ENCODE peak calls at places on chromosomes 11 and 22, in six cellular contexts. One of them, this sample, is unnamed.

GRCh38 chr11:113796663-113797259 is 17.2 kb downstream of the CLDN25 start:
- DNase-seq in AG09309: no peak
- DNase-seq in NCI-H2029 treated with DMSO at 0.1 percent for 48 hours: peak
- DNase-seq in T47D: peak
- DNase-seq in neural crest cell: peak
- DNase-seq in endothelial cell: peak
- DNase-seq in this sample: peak

GRCh38 chr11:32562839-32563599 is 20.6 kb upstream of the EIF3M start:
- DNase-seq in T47D: no peak
- DNase-seq in neural crest cell: no peak
- DNase-seq in NCI-H2029 treated with DMSO at 0.1 percent for 48 hours: no peak
- DNase-seq in AG09309: no peak
- DNase-seq in endothelial cell: no peak
- DNase-seq in this sample: no peak

GRCh38 chr11:36899796-36900195 is 301.8 kb upstream of the RAG2 start:
- DNase-seq in neural crest cell: no peak
- DNase-seq in AG09309: no peak
- DNase-seq in endothelial cell: no peak
- DNase-seq in T47D: no peak
- DNase-seq in NCI-H2029 treated with DMSO at 0.1 percent for 48 hours: no peak
- DNase-seq in this sample: no peak

GRCh38 chr11:19191530-19192169 is 10.1 kb downstream of the CSRP3 start:
- DNase-seq in NCI-H2029 treated with DMSO at 0.1 percent for 48 hours: no peak
- DNase-seq in endothelial cell: no peak
- DNase-seq in T47D: no peak
- DNase-seq in neural crest cell: no peak
- DNase-seq in AG09309: no peak
- DNase-seq in this sample: peak

GRCh38 chr11:107702109-107702660 is 9.7 kb downstream of the SLN start:
- DNase-seq in AG09309: no peak
- DNase-seq in neural crest cell: no peak
- DNase-seq in NCI-H2029 treated with DMSO at 0.1 percent for 48 hours: no peak
- DNase-seq in T47D: no peak
- DNase-seq in endothelial cell: no peak
- DNase-seq in this sample: no peak

GRCh38 chr11:71284525-71285092 is 32.2 kb upstream of the SHANK2 start:
- DNase-seq in T47D: no peak
- DNase-seq in AG09309: no peak
- DNase-seq in neural crest cell: no peak
- DNase-seq in endothelial cell: no peak
- DNase-seq in NCI-H2029 treated with DMSO at 0.1 percent for 48 hours: peak
- DNase-seq in this sample: no peak

GRCh38 chr11:133115099-133115498 is 417.2 kb downstream of the OPCML start:
- DNase-seq in AG09309: no peak
- DNase-seq in NCI-H2029 treated with DMSO at 0.1 percent for 48 hours: no peak
- DNase-seq in endothelial cell: no peak
- DNase-seq in T47D: no peak
- DNase-seq in neural crest cell: no peak
- DNase-seq in this sample: no peak

GRCh38 chr11:122731500-122731913 is 76.0 kb downstream of the UBASH3B start:
- DNase-seq in neural crest cell: no peak
- DNase-seq in NCI-H2029 treated with DMSO at 0.1 percent for 48 hours: no peak
- DNase-seq in AG09309: peak
- DNase-seq in endothelial cell: no peak
- DNase-seq in T47D: no peak
- DNase-seq in this sample: no peak

GRCh38 chr11:125449586-125449985 is 46.5 kb downstream of the FEZ1 start:
- DNase-seq in T47D: no peak
- DNase-seq in NCI-H2029 treated with DMSO at 0.1 percent for 48 hours: no peak
- DNase-seq in neural crest cell: no peak
- DNase-seq in AG09309: no peak
- DNase-seq in endothelial cell: no peak
- DNase-seq in this sample: no peak

GRCh38 chr11:1303973-1304372 is 5.5 kb downstream of the TOLLIP start:
- DNase-seq in T47D: no peak
- DNase-seq in AG09309: no peak
- DNase-seq in NCI-H2029 treated with DMSO at 0.1 percent for 48 hours: no peak
- DNase-seq in endothelial cell: peak
- DNase-seq in neural crest cell: no peak
- DNase-seq in this sample: no peak

GRCh38 chr22:45867906-45868555 is 108.9 kb downstream of the WNT7B start:
- DNase-seq in NCI-H2029 treated with DMSO at 0.1 percent for 48 hours: no peak
- DNase-seq in endothelial cell: peak
- DNase-seq in T47D: no peak
- DNase-seq in neural crest cell: no peak
- DNase-seq in AG09309: no peak
- DNase-seq in this sample: no peak

GRCh38 chr11:107549253-107549953 is 16.1 kb downstream of the ALKBH8 start:
- DNase-seq in AG09309: no peak
- DNase-seq in neural crest cell: no peak
- DNase-seq in endothelial cell: no peak
- DNase-seq in T47D: peak
- DNase-seq in NCI-H2029 treated with DMSO at 0.1 percent for 48 hours: peak
- DNase-seq in this sample: peak

GRCh38 chr11:23095650-23096049 is 235.4 kb upstream of the CCDC179 start:
- DNase-seq in T47D: no peak
- DNase-seq in AG09309: no peak
- DNase-seq in neural crest cell: no peak
- DNase-seq in NCI-H2029 treated with DMSO at 0.1 percent for 48 hours: no peak
- DNase-seq in endothelial cell: no peak
- DNase-seq in this sample: no peak

GRCh38 chr11:10044618-10045017 is 249.4 kb downstream of the SBF2 start:
- DNase-seq in AG09309: no peak
- DNase-seq in NCI-H2029 treated with DMSO at 0.1 percent for 48 hours: no peak
- DNase-seq in T47D: no peak
- DNase-seq in endothelial cell: no peak
- DNase-seq in neural crest cell: no peak
- DNase-seq in this sample: no peak

GRCh38 chr11:46421257-46421880 is 29.8 kb upstream of the CHRM4 start:
- DNase-seq in neural crest cell: no peak
- DNase-seq in NCI-H2029 treated with DMSO at 0.1 percent for 48 hours: no peak
- DNase-seq in AG09309: no peak
- DNase-seq in endothelial cell: no peak
- DNase-seq in T47D: no peak
- DNase-seq in this sample: peak

GRCh38 chr11:65565624-65566453 is 4.4 kb upstream of the ZNRD2 start:
- DNase-seq in AG09309: no peak
- DNase-seq in neural crest cell: no peak
- DNase-seq in T47D: no peak
- DNase-seq in NCI-H2029 treated with DMSO at 0.1 percent for 48 hours: no peak
- DNase-seq in endothelial cell: no peak
- DNase-seq in this sample: no peak

GRCh38 chr11:133787379-133788103 is 57.8 kb downstream of the SPATA19 start:
- DNase-seq in AG09309: no peak
- DNase-seq in neural crest cell: no peak
- DNase-seq in NCI-H2029 treated with DMSO at 0.1 percent for 48 hours: no peak
- DNase-seq in T47D: peak
- DNase-seq in endothelial cell: peak
- DNase-seq in this sample: peak

GRCh38 chr11:119795231-119795630 is 66.2 kb upstream of the NECTIN1 start:
- DNase-seq in NCI-H2029 treated with DMSO at 0.1 percent for 48 hours: no peak
- DNase-seq in neural crest cell: no peak
- DNase-seq in endothelial cell: no peak
- DNase-seq in AG09309: peak
- DNase-seq in T47D: no peak
- DNase-seq in this sample: no peak

GRCh38 chr11:94586546-94586945 is 19.4 kb downstream of the PIWIL4 start:
- DNase-seq in endothelial cell: no peak
- DNase-seq in T47D: no peak
- DNase-seq in AG09309: no peak
- DNase-seq in neural crest cell: no peak
- DNase-seq in NCI-H2029 treated with DMSO at 0.1 percent for 48 hours: no peak
- DNase-seq in this sample: no peak

This sample was measured in cardiac muscle cell.